ENCODE peak calls at places on chromosomes 2 and 18, in nine cellular contexts. One of them, this sample, is unnamed.

GRCh38 chr2:199940373-199940772 is 14.9 kb downstream of the TYW5 start:
- DNase-seq in heart right ventricle: no peak
- DNase-seq in CD8-positive, alpha-beta T cell: no peak
- DNase-seq in WTC11: no peak
- DNase-seq in spleen: no peak
- DNase-seq in vagina: no peak
- DNase-seq in BJ: no peak
- DNase-seq in stomach: no peak
- DNase-seq in AG09319: no peak
- DNase-seq in this sample: no peak

GRCh38 chr18:11163668-11164067 is 14.3 kb upstream of the PIEZO2 start:
- DNase-seq in heart right ventricle: peak
- DNase-seq in CD8-positive, alpha-beta T cell: no peak
- DNase-seq in WTC11: peak
- DNase-seq in spleen: no peak
- DNase-seq in vagina: no peak
- DNase-seq in BJ: no peak
- DNase-seq in stomach: no peak
- DNase-seq in AG09319: no peak
- DNase-seq in this sample: peak

GRCh38 chr18:45802814-45803492 is 22.5 kb upstream of the SIGLEC15 start:
- DNase-seq in heart right ventricle: no peak
- DNase-seq in CD8-positive, alpha-beta T cell: no peak
- DNase-seq in WTC11: no peak
- DNase-seq in spleen: no peak
- DNase-seq in vagina: no peak
- DNase-seq in BJ: peak
- DNase-seq in stomach: no peak
- DNase-seq in AG09319: peak
- DNase-seq in this sample: no peak

GRCh38 chr2:3195865-3196504 is 181.6 kb downstream of the EIPR1 start:
- DNase-seq in heart right ventricle: no peak
- DNase-seq in CD8-positive, alpha-beta T cell: no peak
- DNase-seq in WTC11: no peak
- DNase-seq in spleen: peak
- DNase-seq in vagina: no peak
- DNase-seq in BJ: no peak
- DNase-seq in stomach: no peak
- DNase-seq in AG09319: no peak
- DNase-seq in this sample: no peak

GRCh38 chr2:46351388-46352141 is 54.4 kb downstream of the EPAS1 start:
- DNase-seq in heart right ventricle: peak
- DNase-seq in CD8-positive, alpha-beta T cell: peak
- DNase-seq in WTC11: peak
- DNase-seq in spleen: peak
- DNase-seq in vagina: no peak
- DNase-seq in BJ: no peak
- DNase-seq in stomach: peak
- DNase-seq in AG09319: no peak
- DNase-seq in this sample: peak

GRCh38 chr2:201964631-201965206 is 68.9 kb upstream of the FZD7 start:
- DNase-seq in heart right ventricle: no peak
- DNase-seq in CD8-positive, alpha-beta T cell: peak
- DNase-seq in WTC11: no peak
- DNase-seq in spleen: no peak
- DNase-seq in vagina: no peak
- DNase-seq in BJ: no peak
- DNase-seq in stomach: no peak
- DNase-seq in AG09319: no peak
- DNase-seq in this sample: no peak

GRCh38 chr18:66560092-66560491 is 43.8 kb downstream of the CDH19 start:
- DNase-seq in heart right ventricle: no peak
- DNase-seq in CD8-positive, alpha-beta T cell: no peak
- DNase-seq in WTC11: no peak
- DNase-seq in spleen: no peak
- DNase-seq in vagina: no peak
- DNase-seq in BJ: no peak
- DNase-seq in stomach: no peak
- DNase-seq in AG09319: no peak
- DNase-seq in this sample: no peak

GRCh38 chr2:152542995-152543481 is 174.2 kb downstream of the PRPF40A start:
- DNase-seq in heart right ventricle: no peak
- DNase-seq in CD8-positive, alpha-beta T cell: no peak
- DNase-seq in WTC11: no peak
- DNase-seq in spleen: no peak
- DNase-seq in vagina: no peak
- DNase-seq in BJ: peak
- DNase-seq in stomach: no peak
- DNase-seq in AG09319: peak
- DNase-seq in this sample: no peak

GRCh38 chr18:67513285-67513684 is 3.2 kb downstream of the DSEL start:
- DNase-seq in heart right ventricle: no peak
- DNase-seq in CD8-positive, alpha-beta T cell: no peak
- DNase-seq in WTC11: no peak
- DNase-seq in spleen: no peak
- DNase-seq in vagina: no peak
- DNase-seq in BJ: no peak
- DNase-seq in stomach: no peak
- DNase-seq in AG09319: no peak
- DNase-seq in this sample: no peak

GRCh38 chr18:24559474-24560018 is 99.1 kb downstream of the HRH4 start:
- DNase-seq in heart right ventricle: no peak
- DNase-seq in CD8-positive, alpha-beta T cell: no peak
- DNase-seq in WTC11: no peak
- DNase-seq in spleen: no peak
- DNase-seq in vagina: no peak
- DNase-seq in BJ: no peak
- DNase-seq in stomach: no peak
- DNase-seq in AG09319: no peak
- DNase-seq in this sample: no peak

GRCh38 chr2:229387815-229388214 is 116.7 kb upstream of the PID1 start:
- DNase-seq in heart right ventricle: no peak
- DNase-seq in CD8-positive, alpha-beta T cell: no peak
- DNase-seq in WTC11: no peak
- DNase-seq in spleen: no peak
- DNase-seq in vagina: no peak
- DNase-seq in BJ: no peak
- DNase-seq in stomach: no peak
- DNase-seq in AG09319: no peak
- DNase-seq in this sample: no peak

GRCh38 chr2:13413989-13414388 is 697.3 kb downstream of the TRIB2 start:
- DNase-seq in heart right ventricle: no peak
- DNase-seq in CD8-positive, alpha-beta T cell: no peak
- DNase-seq in WTC11: no peak
- DNase-seq in spleen: no peak
- DNase-seq in vagina: no peak
- DNase-seq in BJ: no peak
- DNase-seq in stomach: no peak
- DNase-seq in AG09319: no peak
- DNase-seq in this sample: no peak

GRCh38 chr2:72004976-72005375 is 142.7 kb downstream of the CYP26B1 start:
- DNase-seq in heart right ventricle: no peak
- DNase-seq in CD8-positive, alpha-beta T cell: no peak
- DNase-seq in WTC11: no peak
- DNase-seq in spleen: no peak
- DNase-seq in vagina: peak
- DNase-seq in BJ: no peak
- DNase-seq in stomach: peak
- DNase-seq in AG09319: no peak
- DNase-seq in this sample: no peak

GRCh38 chr2:160751021-160751420 is 257.4 kb upstream of the RBMS1 start:
- DNase-seq in heart right ventricle: no peak
- DNase-seq in CD8-positive, alpha-beta T cell: no peak
- DNase-seq in WTC11: no peak
- DNase-seq in spleen: no peak
- DNase-seq in vagina: no peak
- DNase-seq in BJ: no peak
- DNase-seq in stomach: no peak
- DNase-seq in AG09319: no peak
- DNase-seq in this sample: no peak

GRCh38 chr2:180734382-180734781 is 246.0 kb upstream of the UBE2E3 start:
- DNase-seq in heart right ventricle: no peak
- DNase-seq in CD8-positive, alpha-beta T cell: no peak
- DNase-seq in WTC11: no peak
- DNase-seq in spleen: no peak
- DNase-seq in vagina: no peak
- DNase-seq in BJ: no peak
- DNase-seq in stomach: no peak
- DNase-seq in AG09319: no peak
- DNase-seq in this sample: no peak

GRCh38 chr2:180730976-180731375 is 249.4 kb upstream of the UBE2E3 start:
- DNase-seq in heart right ventricle: no peak
- DNase-seq in CD8-positive, alpha-beta T cell: no peak
- DNase-seq in WTC11: no peak
- DNase-seq in spleen: no peak
- DNase-seq in vagina: no peak
- DNase-seq in BJ: no peak
- DNase-seq in stomach: no peak
- DNase-seq in AG09319: no peak
- DNase-seq in this sample: no peak

GRCh38 chr2:180735799-180736198 is 244.6 kb upstream of the UBE2E3 start:
- DNase-seq in heart right ventricle: no peak
- DNase-seq in CD8-positive, alpha-beta T cell: no peak
- DNase-seq in WTC11: no peak
- DNase-seq in spleen: no peak
- DNase-seq in vagina: no peak
- DNase-seq in BJ: no peak
- DNase-seq in stomach: no peak
- DNase-seq in AG09319: no peak
- DNase-seq in this sample: no peak

GRCh38 chr2:180732337-180732736 is 248.1 kb upstream of the UBE2E3 start:
- DNase-seq in heart right ventricle: no peak
- DNase-seq in CD8-positive, alpha-beta T cell: no peak
- DNase-seq in WTC11: no peak
- DNase-seq in spleen: no peak
- DNase-seq in vagina: no peak
- DNase-seq in BJ: no peak
- DNase-seq in stomach: no peak
- DNase-seq in AG09319: no peak
- DNase-seq in this sample: no peak

DNA sequence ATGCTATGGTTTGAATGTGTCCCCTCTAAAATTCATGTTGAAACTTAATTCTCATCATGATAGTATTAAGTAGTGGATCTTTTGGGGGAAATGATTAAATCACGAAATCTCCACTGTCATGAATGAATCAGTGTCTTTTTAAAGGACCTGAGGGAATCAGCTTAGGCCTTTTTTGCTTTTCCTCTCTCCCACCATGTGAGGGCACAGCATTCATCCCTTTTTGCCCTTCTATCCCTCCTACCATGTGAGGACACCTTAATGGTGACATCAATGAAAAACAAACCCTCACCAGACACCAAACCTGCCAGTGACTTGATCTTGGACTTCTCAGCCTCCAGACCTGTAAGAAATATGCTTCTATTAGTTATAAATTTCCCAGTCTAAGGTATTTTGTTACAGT is 247.1 kb upstream of the UBE2E3 start:
- DNase-seq in heart right ventricle: no peak
- DNase-seq in CD8-positive, alpha-beta T cell: no peak
- DNase-seq in WTC11: no peak
- DNase-seq in spleen: no peak
- DNase-seq in vagina: no peak
- DNase-seq in BJ: no peak
- DNase-seq in stomach: no peak
- DNase-seq in AG09319: no peak
- DNase-seq in this sample: no peak
- TF ChIP-seq CTCF in heart right ventricle: no peak
- TF ChIP-seq CTCF in CD8-positive, alpha-beta T cell: no peak
- TF ChIP-seq CTCF in WTC11: no peak
- TF ChIP-seq CTCF in spleen: no peak
- TF ChIP-seq CTCF in vagina: no peak
- TF ChIP-seq CTCF in BJ: no peak
- TF ChIP-seq CTCF in stomach: no peak
- TF ChIP-seq CTCF in AG09319: no peak
- TF ChIP-seq CTCF in this sample: no peak

GRCh38 chr2:235861383-235861782 is 306.8 kb downstream of the GBX2 start:
- DNase-seq in heart right ventricle: no peak
- DNase-seq in CD8-positive, alpha-beta T cell: no peak
- DNase-seq in WTC11: no peak
- DNase-seq in spleen: no peak
- DNase-seq in vagina: no peak
- DNase-seq in BJ: no peak
- DNase-seq in stomach: no peak
- DNase-seq in AG09319: no peak
- DNase-seq in this sample: no peak

GRCh38 chr2:235864311-235864710 is 303.9 kb downstream of the GBX2 start:
- DNase-seq in heart right ventricle: no peak
- DNase-seq in CD8-positive, alpha-beta T cell: no peak
- DNase-seq in WTC11: peak
- DNase-seq in spleen: no peak
- DNase-seq in vagina: no peak
- DNase-seq in BJ: no peak
- DNase-seq in stomach: no peak
- DNase-seq in AG09319: no peak
- DNase-seq in this sample: no peak

GRCh38 chr2:235860846-235861245 is 307.3 kb downstream of the GBX2 start:
- DNase-seq in heart right ventricle: no peak
- DNase-seq in CD8-positive, alpha-beta T cell: no peak
- DNase-seq in WTC11: no peak
- DNase-seq in spleen: no peak
- DNase-seq in vagina: no peak
- DNase-seq in BJ: no peak
- DNase-seq in stomach: no peak
- DNase-seq in AG09319: no peak
- DNase-seq in this sample: no peak

GRCh38 chr2:235864746-235865535 is 303.2 kb downstream of the GBX2 start:
- DNase-seq in heart right ventricle: no peak
- DNase-seq in CD8-positive, alpha-beta T cell: no peak
- DNase-seq in WTC11: peak
- DNase-seq in spleen: no peak
- DNase-seq in vagina: no peak
- DNase-seq in BJ: peak
- DNase-seq in stomach: no peak
- DNase-seq in AG09319: peak
- DNase-seq in this sample: no peak

GRCh38 chr2:235863414-235863813 is 304.8 kb downstream of the GBX2 start:
- DNase-seq in heart right ventricle: no peak
- DNase-seq in CD8-positive, alpha-beta T cell: no peak
- DNase-seq in WTC11: peak
- DNase-seq in spleen: no peak
- DNase-seq in vagina: no peak
- DNase-seq in BJ: no peak
- DNase-seq in stomach: no peak
- DNase-seq in AG09319: no peak
- DNase-seq in this sample: no peak
- TF ChIP-seq CTCF in heart right ventricle: no peak
- TF ChIP-seq CTCF in CD8-positive, alpha-beta T cell: no peak
- TF ChIP-seq CTCF in WTC11: no peak
- TF ChIP-seq CTCF in spleen: no peak
- TF ChIP-seq CTCF in vagina: no peak
- TF ChIP-seq CTCF in BJ: no peak
- TF ChIP-seq CTCF in stomach: no peak
- TF ChIP-seq CTCF in AG09319: no peak
- TF ChIP-seq CTCF in this sample: no peak

GRCh38 chr2:84022810-84023431 is 436.2 kb downstream of the SUCLG1 start:
- DNase-seq in heart right ventricle: no peak
- DNase-seq in CD8-positive, alpha-beta T cell: no peak
- DNase-seq in WTC11: peak
- DNase-seq in spleen: no peak
- DNase-seq in vagina: no peak
- DNase-seq in BJ: peak
- DNase-seq in stomach: no peak
- DNase-seq in AG09319: no peak
- DNase-seq in this sample: no peak
- TF ChIP-seq CTCF in heart right ventricle: peak
- TF ChIP-seq CTCF in CD8-positive, alpha-beta T cell: peak
- TF ChIP-seq CTCF in WTC11: peak
- TF ChIP-seq CTCF in spleen: peak
- TF ChIP-seq CTCF in vagina: no peak
- TF ChIP-seq CTCF in BJ: peak
- TF ChIP-seq CTCF in stomach: no peak
- TF ChIP-seq CTCF in AG09319: peak
- TF ChIP-seq CTCF in this sample: peak

GRCh38 chr2:165417009-165417408 is 52.5 kb upstream of the CSRNP3 start:
- DNase-seq in heart right ventricle: no peak
- DNase-seq in CD8-positive, alpha-beta T cell: no peak
- DNase-seq in WTC11: no peak
- DNase-seq in spleen: no peak
- DNase-seq in vagina: no peak
- DNase-seq in BJ: no peak
- DNase-seq in stomach: no peak
- DNase-seq in AG09319: no peak
- DNase-seq in this sample: no peak
- TF ChIP-seq CTCF in heart right ventricle: no peak
- TF ChIP-seq CTCF in CD8-positive, alpha-beta T cell: no peak
- TF ChIP-seq CTCF in WTC11: no peak
- TF ChIP-seq CTCF in spleen: no peak
- TF ChIP-seq CTCF in vagina: no peak
- TF ChIP-seq CTCF in BJ: no peak
- TF ChIP-seq CTCF in stomach: no peak
- TF ChIP-seq CTCF in AG09319: no peak
- TF ChIP-seq CTCF in this sample: no peak